ENCODE peak calls at places on chromosomes 7 and 10, in six cellular contexts. A is tibial artery, T is tibial nerve, O is GM06990, P is Peyer's patch, D is endodermal cell. W is an unnamed sample.

GRCh38 chr7:47153076-47153475 is 428.8 kb downstream of the TNS3 start:
- DNase-seq in A (peak), T (peak), O (no peak), P (no peak), D (no peak), W (no peak)

GRCh38 chr7:13742126-13742525 is 247.3 kb downstream of the ETV1 start:
- DNase-seq in A (no peak), T (no peak), O (no peak), P (no peak), D (no peak), W (no peak)

GRCh38 chr10:4658777-4659176 is 167.2 kb upstream of the AKR1E2 start:
- DNase-seq in A (no peak), T (no peak), O (no peak), P (no peak), D (no peak), W (no peak)

GRCh38 chr7:149866139-149866785 is 7.5 kb upstream of the ATP6V0E2 start:
- DNase-seq in A (no peak), T (no peak), O (no peak), P (no peak), D (peak), W (peak)

GRCh38 chr7:3009086-3009485 is 34.6 kb downstream of the CARD11 start:
- DNase-seq in A (no peak), T (no peak), O (no peak), P (no peak), D (no peak), W (no peak)

GRCh38 chr7:19773361-19773760 is at the start of gene TMEM196:
- DNase-seq in A (no peak), T (no peak), O (no peak), P (no peak), D (no peak), W (no peak)

GRCh38 chr10:3745582-3745981 is 39.4 kb downstream of the KLF6 start:
- DNase-seq in A (no peak), T (no peak), O (no peak), P (no peak), D (no peak), W (no peak)

GRCh38 chr10:73998623-73999622 is 1.0 kb downstream of the VCL start:
- DNase-seq in A (peak), T (peak), O (no peak), P (no peak), D (peak), W (no peak)

GRCh38 chr7:27300401-27300800 is 57.8 kb downstream of the EVX1 start:
- DNase-seq in A (no peak), T (no peak), O (no peak), P (no peak), D (no peak), W (no peak)

GRCh38 chr7:139181404-139181803 is 49.6 kb upstream of the UBN2 start:
- DNase-seq in A (no peak), T (no peak), O (no peak), P (no peak), D (no peak), W (no peak)

GRCh38 chr10:93897070-93897797 is 3.5 kb downstream of the SLC35G1 start:
- DNase-seq in A (no peak), T (no peak), O (no peak), P (no peak), D (no peak), W (no peak)

GRCh38 chr10:79348640-79348988 is 1.3 kb downstream of the PPIF start:
- DNase-seq in A (no peak), T (no peak), O (no peak), P (no peak), D (no peak), W (no peak)

GRCh38 chr7:147483634-147484292 is 1106.8 kb upstream of the C7orf33 start:
- DNase-seq in A (no peak), T (no peak), O (no peak), P (no peak), D (no peak), W (no peak)

GRCh38 chr7:87885018-87885417 is 8.7 kb downstream of the DBF4 start:
- DNase-seq in A (no peak), T (no peak), O (no peak), P (no peak), D (no peak), W (no peak)

GRCh38 chr7:86745019-86745745 is 101.5 kb downstream of the GRM3 start:
- DNase-seq in A (no peak), T (no peak), O (no peak), P (no peak), D (no peak), W (no peak)

GRCh38 chr10:103013398-103013797 is 95.3 kb downstream of the CNNM2 start:
- DNase-seq in A (no peak), T (no peak), O (no peak), P (no peak), D (no peak), W (no peak)

GRCh38 chr10:71837085-71837827 is 13.8 kb downstream of the PSAP start:
- DNase-seq in A (no peak), T (no peak), O (peak), P (no peak), D (peak), W (no peak)

GRCh38 chr10:103181244-103181643 is 11.8 kb downstream of the NT5C2 start:
- DNase-seq in A (no peak), T (no peak), O (no peak), P (peak), D (no peak), W (no peak)

GRCh38 chr10:122267849-122268737 is 3.0 kb upstream of the BTBD16 start:
- DNase-seq in A (peak), T (no peak), O (no peak), P (no peak), D (peak), W (no peak)

GRCh38 chr10:5523796-5524574 is 776 bp upstream of the CALML3 start:
- DNase-seq in A (no peak), T (no peak), O (no peak), P (no peak), D (peak), W (no peak)

DNA sequence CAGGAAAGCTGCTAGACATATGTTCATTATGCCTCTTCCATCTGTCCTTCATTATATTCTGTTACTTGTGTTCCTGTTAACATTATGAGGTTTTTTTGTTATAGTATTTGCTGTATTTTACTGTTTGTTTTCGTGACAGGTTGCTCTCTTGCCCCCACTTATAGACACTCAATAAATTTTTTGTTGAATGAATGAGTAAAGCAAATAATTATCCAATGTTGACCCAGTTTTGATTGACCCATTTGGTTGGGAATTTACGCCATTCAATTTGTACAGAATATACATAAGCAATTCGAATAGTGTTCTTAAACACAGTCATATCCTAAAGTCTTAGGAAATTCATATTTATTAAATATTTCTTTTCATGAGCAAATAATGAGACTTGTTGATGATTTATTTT is 11.8 kb downstream of the CCSER2 start:
- DNase-seq in A (no peak), T (no peak), O (no peak), P (no peak), D (no peak), W (no peak)
- TF ChIP-seq CTCF in A (no peak), T (no peak), O (no peak), P (no peak), D (no peak), W (no peak)

GRCh38 chr7:116588641-116589594 is 64.1 kb downstream of the CAV1 start:
- DNase-seq in A (no peak), T (no peak), O (peak), P (no peak), D (no peak), W (no peak)
- TF ChIP-seq CTCF in A (peak), T (peak), O (peak), P (peak), D (peak), W (peak)

GRCh38 chr10:60916025-60916424 is 28.0 kb downstream of the RHOBTB1 start:
- DNase-seq in A (no peak), T (no peak), O (no peak), P (no peak), D (peak), W (no peak)
- TF ChIP-seq CTCF in A (no peak), T (no peak), O (no peak), P (no peak), D (peak), W (no peak)

GRCh38 chr10:49615213-49615612 is 1.4 kb downstream of the CHAT start:
- DNase-seq in A (no peak), T (no peak), O (no peak), P (no peak), D (peak), W (no peak)

GRCh38 chr10:49617281-49618020 is 3.6 kb downstream of the CHAT start:
- DNase-seq in A (no peak), T (no peak), O (no peak), P (no peak), D (peak), W (no peak)

GRCh38 chr10:49616421-49617230 is 2.8 kb downstream of the CHAT start:
- DNase-seq in A (no peak), T (no peak), O (no peak), P (no peak), D (peak), W (no peak)

GRCh38 chr10:49614242-49615198 is 683 bp downstream of the CHAT start:
- DNase-seq in A (no peak), T (no peak), O (no peak), P (no peak), D (peak), W (no peak)

DNA sequence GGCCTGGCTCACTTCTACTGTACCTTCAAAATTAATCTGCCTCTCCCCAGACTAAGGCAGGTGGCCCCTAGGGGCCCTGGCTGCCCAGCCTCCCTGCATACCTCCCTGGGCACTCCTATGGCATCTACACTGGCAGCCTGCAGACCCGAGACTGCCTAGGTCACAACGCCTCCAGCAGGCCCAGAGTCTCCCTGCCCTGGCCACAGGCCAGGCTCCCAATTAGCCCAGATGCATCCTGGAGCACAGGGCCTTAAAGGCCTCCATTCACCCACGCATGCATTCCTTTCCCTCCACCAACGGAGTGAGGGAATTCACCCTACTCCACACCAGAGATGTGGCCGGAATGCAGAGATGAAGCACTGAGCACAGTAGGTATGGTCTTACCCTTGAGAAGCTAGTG is 1.9 kb downstream of the CHAT start:
- DNase-seq in A (no peak), T (no peak), O (no peak), P (no peak), D (peak), W (no peak)
- TF ChIP-seq CTCF in A (no peak), T (no peak), O (no peak), P (no peak), D (no peak), W (no peak)

DNA sequence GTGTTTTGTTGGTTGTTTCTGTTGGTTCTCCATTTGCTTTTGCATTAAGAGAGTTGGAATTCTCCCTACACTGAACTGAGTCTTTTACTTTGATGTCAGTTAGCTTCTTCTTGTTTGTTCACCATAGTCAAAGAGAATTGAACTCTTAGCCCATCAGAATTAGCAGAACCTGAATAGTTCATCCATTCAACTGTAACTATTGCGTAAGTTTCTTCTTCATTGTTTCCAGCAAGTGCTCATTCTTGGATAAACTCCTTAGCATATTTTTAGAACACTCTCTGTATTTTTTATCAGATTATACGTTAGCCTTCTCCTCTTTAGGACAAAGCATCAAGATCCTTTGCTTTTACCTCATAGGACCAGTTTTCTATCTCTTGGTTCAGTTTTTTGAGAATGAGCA is 128.4 kb upstream of the RAB11FIP2 start:
- DNase-seq in A (no peak), T (no peak), O (no peak), P (no peak), D (no peak), W (no peak)
- TF ChIP-seq CTCF in A (no peak), T (no peak), O (no peak), P (no peak), D (no peak), W (no peak)

GRCh38 chr10:17227367-17228080 is 517 bp upstream of the VIM start:
- DNase-seq in A (no peak), T (no peak), O (peak), P (no peak), D (no peak), W (no peak)

GRCh38 chr10:17229967-17230682 is 2.1 kb downstream of the VIM start:
- DNase-seq in A (peak), T (peak), O (peak), P (peak), D (peak), W (peak)

GRCh38 chr10:17229717-17229966 is 1.6 kb downstream of the VIM start:
- DNase-seq in A (peak), T (no peak), O (no peak), P (no peak), D (peak), W (no peak)

GRCh38 chr10:17228081-17229015 is at the start of gene VIM:
- DNase-seq in A (peak), T (peak), O (peak), P (peak), D (peak), W (peak)

DNA sequence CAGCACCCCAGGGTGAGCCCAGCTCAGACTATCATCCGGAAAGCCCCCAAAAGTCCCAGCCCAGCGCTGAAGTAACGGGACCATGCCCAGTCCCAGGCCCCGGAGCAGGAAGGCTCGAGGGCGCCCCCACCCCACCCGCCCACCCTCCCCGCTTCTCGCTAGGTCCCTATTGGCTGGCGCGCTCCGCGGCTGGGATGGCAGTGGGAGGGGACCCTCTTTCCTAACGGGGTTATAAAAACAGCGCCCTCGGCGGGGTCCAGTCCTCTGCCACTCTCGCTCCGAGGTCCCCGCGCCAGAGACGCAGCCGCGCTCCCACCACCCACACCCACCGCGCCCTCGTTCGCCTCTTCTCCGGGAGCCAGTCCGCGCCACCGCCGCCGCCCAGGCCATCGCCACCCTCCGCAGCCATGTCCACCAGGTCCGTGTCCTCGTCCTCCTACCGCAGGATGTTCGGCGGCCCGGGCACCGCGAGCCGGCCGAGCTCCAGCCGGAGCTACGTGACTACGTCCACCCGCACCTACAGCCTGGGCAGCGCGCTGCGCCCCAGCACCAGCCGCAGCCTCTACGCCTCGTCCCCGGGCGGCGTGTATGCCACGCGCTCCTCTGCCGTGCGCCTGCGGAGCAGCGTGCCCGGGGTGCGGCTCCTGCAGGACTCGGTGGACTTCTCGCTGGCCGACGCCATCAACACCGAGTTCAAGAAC is 1.1 kb downstream of the VIM start:
- DNase-seq in A (peak), T (peak), O (peak), P (peak), D (peak), W (peak)
- TF ChIP-seq CTCF in A (no peak), T (no peak), O (no peak), P (no peak), D (no peak), W (no peak)

GRCh38 chr7:36393826-36394225 is 4.2 kb downstream of the ANLN start:
- DNase-seq in A (no peak), T (no peak), O (no peak), P (no peak), D (no peak), W (no peak)
- TF ChIP-seq CTCF in A (no peak), T (no peak), O (no peak), P (no peak), D (no peak), W (no peak)

DNA sequence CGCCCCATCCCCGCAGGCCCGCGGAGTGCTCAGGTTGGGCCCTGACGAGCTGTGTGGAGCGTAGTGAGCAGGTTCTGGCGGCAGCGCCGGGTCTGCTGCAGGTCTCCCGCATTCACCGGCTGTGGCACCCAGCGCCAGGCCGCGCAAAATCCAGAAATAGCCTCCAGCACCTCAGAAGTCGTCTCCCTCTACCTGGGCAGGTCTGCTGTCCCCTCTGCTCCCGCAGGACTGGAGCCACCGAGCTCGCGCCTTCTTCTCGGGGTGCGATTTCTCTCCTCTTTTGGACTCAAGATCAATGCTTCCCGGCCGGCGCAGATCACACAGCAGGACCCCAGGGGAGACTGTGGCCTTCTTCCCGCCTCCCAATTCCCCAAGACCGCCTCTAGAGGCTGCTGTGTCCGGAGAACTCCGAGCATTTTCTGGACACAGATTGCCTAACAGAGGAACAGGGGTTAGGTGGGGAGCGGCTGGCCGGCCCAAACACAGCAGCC is 8.4 kb downstream of the TLX1 start:
- DNase-seq in A (no peak), T (no peak), O (no peak), P (no peak), D (peak), W (no peak)
- TF ChIP-seq CTCF in A (peak), T (no peak), O (peak), P (no peak), D (peak), W (no peak)

DNA sequence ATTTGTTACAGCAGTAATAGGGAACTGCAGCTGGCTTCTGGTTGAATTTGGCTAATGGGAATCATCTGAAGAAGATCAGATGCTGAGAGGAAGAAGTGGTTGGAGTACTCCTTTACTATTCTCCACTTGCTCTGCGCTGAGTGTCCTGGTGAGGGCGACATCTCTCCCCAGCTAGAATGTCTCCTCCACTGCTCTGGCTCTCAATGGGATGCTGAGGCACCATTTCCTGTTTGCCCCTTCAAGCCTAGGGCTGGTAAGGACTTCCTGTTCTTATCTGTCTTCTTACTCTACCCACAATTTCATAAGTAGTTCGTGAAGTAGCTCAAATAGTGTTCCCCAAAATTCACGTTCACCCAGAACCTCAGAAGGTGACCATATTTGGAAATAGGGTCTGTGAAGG is 43.2 kb upstream of the TES start:
- DNase-seq in A (no peak), T (no peak), O (no peak), P (no peak), D (peak), W (no peak)
- TF ChIP-seq CTCF in A (no peak), T (no peak), O (peak), P (no peak), D (peak), W (no peak)